ENCODE peak calls at places on chromosome 7, in eight cellular contexts. O is stimulated activated CD4-positive, alpha-beta T cell treated with anti-CD3 and anti-CD28 coated beads, Interleukin-15, amount 100 ng/mL, for 24 hours; U is activated CD8-positive, alpha-beta memory T cell treated with anti-CD3 and anti-CD28 coated beads for 48 hours; A is fibroblast of lung; I is fibroblast of pulmonary artery; D is stimulated activated CD8-positive, alpha-beta memory T cell treated with anti-CD3 and anti-CD28 coated beads, Interleukin-12 subunit alpha, Interleukin-12 subunit beta, amount 100 ng/mL, for 4 hours; G is HEK293T; C is activated CD4-positive, alpha-beta T cell treated with anti-CD3 and anti-CD28 coated beads, Interleukin-2, amount 50 U/mL, for 48 hours. X is an unnamed sample.

GRCh38 chr7:73988197-73988596 is 39.8 kb upstream of the ELN start:
- DNase-seq in C (no peak), A (no peak), D (no peak), G (no peak), U (no peak), O (no peak), I (peak; percentile 65), X (no peak)

GRCh38 chr7:121411597-121411979 is 15.5 kb upstream of the FAM3C start:
- DNase-seq in C (no peak), I (no peak), U (no peak), A (no peak), O (no peak), D (no peak), G (no peak), X (no peak)

GRCh38 chr7:123570390-123571182 is 13.0 kb upstream of the NDUFA5 start:
- DNase-seq in A (peak; percentile 9), G (no peak), C (no peak), O (no peak), I (peak; percentile 45), U (no peak), D (no peak), X (no peak)

GRCh38 chr7:2644514-2645273 is 12.9 kb downstream of the TTYH3 start:
- DNase-seq in A (no peak), U (no peak), D (no peak), C (no peak), G (no peak), O (no peak), I (no peak), X (no peak)

GRCh38 chr7:26490631-26491624 is 199.3 kb downstream of the SNX10 start:
- DNase-seq in O (no peak), I (no peak), A (no peak), U (no peak), D (no peak), C (no peak), G (no peak), X (no peak)

GRCh38 chr7:97043281-97043680 is 18.6 kb upstream of the DLX5 start:
- DNase-seq in C (no peak), O (no peak), U (no peak), A (no peak), G (no peak), I (no peak), D (no peak), X (no peak)

GRCh38 chr7:11846311-11846710 is 14.3 kb upstream of the THSD7A start:
- DNase-seq in A (peak; percentile 38), U (no peak), D (no peak), I (peak; percentile 16), G (no peak), O (no peak), C (no peak), X (no peak)

GRCh38 chr7:8605227-8605626 is 171.8 kb downstream of the NXPH1 start:
- DNase-seq in D (no peak), U (no peak), C (no peak), G (no peak), I (no peak), O (no peak), A (no peak), X (no peak)

GRCh38 chr7:133320887-133321286 is 68.0 kb downstream of the EXOC4 start:
- DNase-seq in A (no peak), C (no peak), D (no peak), U (no peak), G (no peak), O (no peak), I (no peak), X (no peak)

GRCh38 chr7:128236924-128237586 is 4.0 kb upstream of the LEP start:
- DNase-seq in U (no peak), D (no peak), O (peak; percentile 10), I (peak; percentile 68), A (peak; percentile 83), G (no peak), C (peak; percentile 7), X (no peak)

GRCh38 chr7:24854866-24855265 is 97.6 kb upstream of the GSDME start:
- DNase-seq in A (no peak), C (no peak), I (no peak), O (no peak), G (no peak), U (no peak), D (no peak), X (no peak)

GRCh38 chr7:50497068-50497642 is 47.0 kb upstream of the FIGNL1 start:
- DNase-seq in O (no peak), C (no peak), U (no peak), G (no peak), A (peak; percentile 85), D (no peak), I (peak; percentile 86), X (peak; percentile 48)

GRCh38 chr7:28957064-28957821 is 887 bp downstream of the TRIL start:
- DNase-seq in O (peak; percentile 18), A (peak; percentile 11), G (no peak), U (no peak), I (peak; percentile 26), C (peak; percentile 14), D (no peak), X (peak; percentile 28)

GRCh38 chr7:44177570-44178131 is 11.6 kb downstream of the GCK start:
- DNase-seq in I (peak; percentile 47), A (peak; percentile 46), O (no peak), C (no peak), U (no peak), G (peak; percentile 38), D (no peak), X (no peak)

GRCh38 chr7:139741813-139742344 is 35.9 kb downstream of the HIPK2 start:
- DNase-seq in I (peak; percentile 70), U (no peak), D (no peak), O (no peak), A (no peak), G (no peak), C (no peak), X (no peak)

GRCh38 chr7:2041496-2042367 is 191.0 kb downstream of the MAD1L1 start:
- DNase-seq in D (no peak), A (no peak), O (no peak), U (no peak), C (no peak), I (no peak), G (no peak), X (no peak)

GRCh38 chr7:2726316-2727018 is 38.5 kb downstream of the AMZ1 start:
- DNase-seq in G (no peak), I (no peak), U (no peak), C (peak; percentile 0), O (no peak), D (no peak), A (no peak), X (no peak)

GRCh38 chr7:2114052-2114451 is 118.7 kb downstream of the MAD1L1 start:
- DNase-seq in C (no peak), A (peak; percentile 82), D (no peak), I (peak; percentile 69), O (no peak), U (no peak), G (no peak), X (no peak)

GRCh38 chr7:101869901-101870290 is 52.5 kb downstream of the CUX1 start:
- DNase-seq in I (no peak), G (no peak), U (no peak), C (no peak), D (no peak), A (no peak), O (no peak), X (no peak)

GRCh38 chr7:44212018-44212417 is 11.2 kb downstream of the YKT6 start:
- DNase-seq in O (no peak), A (no peak), D (no peak), G (no peak), U (no peak), I (no peak), C (no peak), X (no peak)

GRCh38 chr7:115066050-115066449 is 144.2 kb downstream of the MDFIC start:
- DNase-seq in A (no peak), O (no peak), G (no peak), D (no peak), I (no peak), C (no peak), U (no peak), X (no peak)

GRCh38 chr7:5589819-5590595 is 166.4 kb upstream of the TNRC18 start:
- DNase-seq in D (no peak), U (no peak), C (no peak), G (no peak), O (no peak), I (no peak), A (no peak), X (no peak)

GRCh38 chr7:2864999-2865670 is 21.0 kb upstream of the GNA12 start:
- DNase-seq in G (peak; percentile 73), D (peak; percentile 52), O (peak; percentile 82), U (peak; percentile 40), A (peak; percentile 79), I (peak; percentile 80), C (peak; percentile 85), X (peak; percentile 66)

GRCh38 chr7:73742753-73743641 is 4.4 kb upstream of the ABHD11 start:
- DNase-seq in O (no peak), D (no peak), C (no peak), G (no peak), U (no peak), A (no peak), I (no peak), X (peak; percentile 64)

GRCh38 chr7:38171558-38172403 is 6.3 kb upstream of the STARD3NL start:
- DNase-seq in C (no peak), A (no peak), D (no peak), O (no peak), U (no peak), G (no peak), I (no peak), X (no peak)

GRCh38 chr7:140209866-140210609 is 33.3 kb upstream of the KDM7A start:
- DNase-seq in O (peak; percentile 75), C (peak; percentile 79), D (no peak), U (peak; percentile 23), A (no peak), I (no peak), G (peak; percentile 6), X (no peak)

GRCh38 chr7:111527545-111527944 is 34.7 kb downstream of the IMMP2L start:
- DNase-seq in A (no peak), D (no peak), O (no peak), I (no peak), U (no peak), C (no peak), G (no peak), X (no peak)

X was measured in endothelial cell.